ENCODE peak calls at places on chromosome 3, in eight cellular contexts. B is cardiac fibroblast, Q is brain microvascular endothelial cell, M is cardiac muscle cell, A is mesendoderm, R is body of pancreas, I is choroid plexus epithelial cell, H is stomach. T is an unnamed sample.

GRCh38 chr3:173650596-173650995 is 253.1 kb downstream of the NLGN1 start:
- DNase-seq in B (no peak), Q (no peak), M (no peak), A (no peak), R (no peak), I (no peak), H (no peak), T (no peak)

GRCh38 chr3:58202917-58203360 is 7.8 kb downstream of the DNASE1L3 start:
- DNase-seq in B (no peak), Q (no peak), M (no peak), A (no peak), R (no peak), I (no peak), H (no peak), T (no peak)

GRCh38 chr3:78580691-78581090 is 1187.1 kb downstream of the ROBO1 start:
- DNase-seq in B (no peak), Q (peak), M (no peak), A (peak), R (no peak), I (no peak), H (no peak), T (no peak)

GRCh38 chr3:76841750-76842149 is 198.1 kb upstream of the ROBO2 start:
- DNase-seq in B (no peak), Q (no peak), M (no peak), A (no peak), R (no peak), I (no peak), H (no peak), T (no peak)

GRCh38 chr3:76912966-76913365 is 126.9 kb upstream of the ROBO2 start:
- DNase-seq in B (no peak), Q (no peak), M (no peak), A (no peak), R (no peak), I (no peak), H (no peak), T (no peak)

GRCh38 chr3:38226273-38226672 is 39.3 kb upstream of the SLC22A13 start:
- DNase-seq in B (peak), Q (peak), M (no peak), A (no peak), R (no peak), I (peak), H (no peak), T (no peak)

GRCh38 chr3:120438216-120438615 is 12.6 kb downstream of the FSTL1 start:
- DNase-seq in B (peak), Q (no peak), M (no peak), A (no peak), R (no peak), I (no peak), H (no peak), T (no peak)

GRCh38 chr3:164962610-164963009 is 115.7 kb downstream of the SI start:
- DNase-seq in B (no peak), Q (no peak), M (no peak), A (no peak), R (no peak), I (no peak), H (no peak), T (no peak)

GRCh38 chr3:62125376-62125775 is 248.0 kb downstream of the FEZF2 start:
- DNase-seq in B (no peak), Q (no peak), M (no peak), A (no peak), R (no peak), I (no peak), H (no peak), T (no peak)

GRCh38 chr3:23480324-23480704 is 277.2 kb downstream of the UBE2E2 start:
- DNase-seq in B (no peak), Q (no peak), M (no peak), A (no peak), R (no peak), I (no peak), H (no peak), T (no peak)

GRCh38 chr3:170740726-170741591 is 129.0 kb downstream of the RPL22L1 start:
- DNase-seq in B (peak), Q (peak), M (peak), A (no peak), R (peak), I (peak), H (no peak), T (peak)

GRCh38 chr3:125006190-125006855 is 49.5 kb downstream of the HEG1 start:
- DNase-seq in B (no peak), Q (no peak), M (no peak), A (no peak), R (no peak), I (peak), H (no peak), T (no peak)

GRCh38 chr3:55718475-55718874 is 231.4 kb upstream of the WNT5A start:
- DNase-seq in B (peak), Q (no peak), M (peak), A (no peak), R (peak), I (peak), H (no peak), T (no peak)

GRCh38 chr3:87145553-87145952 is 81.6 kb upstream of the CHMP2B start:
- DNase-seq in B (peak), Q (no peak), M (peak), A (peak), R (no peak), I (peak), H (no peak), T (peak)

GRCh38 chr3:146594843-146595482 is 10.2 kb downstream of the PLSCR5 start:
- DNase-seq in B (peak), Q (no peak), M (peak), A (no peak), R (no peak), I (peak), H (no peak), T (no peak)

GRCh38 chr3:193451881-193452280 is 73.3 kb upstream of the ATP13A5 start:
- DNase-seq in B (no peak), Q (no peak), M (no peak), A (no peak), R (no peak), I (no peak), H (no peak), T (no peak)

GRCh38 chr3:171420667-171421066 is 39.5 kb downstream of the TNIK start:
- DNase-seq in B (peak), Q (peak), M (peak), A (no peak), R (no peak), I (peak), H (no peak), T (no peak)

GRCh38 chr3:54353547-54354339 is 231.4 kb downstream of the CACNA2D3 start:
- DNase-seq in B (no peak), Q (no peak), M (peak), A (no peak), R (no peak), I (no peak), H (no peak), T (no peak)

GRCh38 chr3:180362081-180362480 is 239.9 kb upstream of the TTC14 start:
- DNase-seq in B (no peak), Q (no peak), M (no peak), A (no peak), R (no peak), I (no peak), H (no peak), T (no peak)

GRCh38 chr3:123071146-123071545 is 4.3 kb downstream of the PDIA5 start:
- DNase-seq in B (no peak), Q (no peak), M (peak), A (peak), R (no peak), I (no peak), H (no peak), T (no peak)

GRCh38 chr3:196648856-196649255 is 9.4 kb downstream of the NRROS start:
- DNase-seq in B (peak), Q (no peak), M (no peak), A (no peak), R (no peak), I (peak), H (no peak), T (no peak)

GRCh38 chr3:49616491-49616941 is 57.6 kb upstream of the APEH start:
- DNase-seq in B (peak), Q (peak), M (peak), A (no peak), R (no peak), I (peak), H (no peak), T (no peak)

GRCh38 chr3:29335438-29335837 is 54.6 kb downstream of the RBMS3 start:
- DNase-seq in B (peak), Q (peak), M (peak), A (peak), R (peak), I (peak), H (peak), T (peak)

GRCh38 chr3:191138937-191139336 is 60.1 kb upstream of the OSTN start:
- DNase-seq in B (no peak), Q (no peak), M (no peak), A (no peak), R (no peak), I (no peak), H (no peak), T (no peak)

GRCh38 chr3:129689036-129689435 is 82.6 kb upstream of the PLXND1 start:
- DNase-seq in B (no peak), Q (no peak), M (no peak), A (no peak), R (no peak), I (no peak), H (no peak), T (no peak)

GRCh38 chr3:197068077-197068476 is 38.5 kb upstream of the MELTF start:
- DNase-seq in B (no peak), Q (no peak), M (no peak), A (no peak), R (no peak), I (no peak), H (no peak), T (no peak)

GRCh38 chr3:55066406-55067128 is 138.7 kb upstream of the LRTM1 start:
- DNase-seq in B (peak), Q (no peak), M (peak), A (peak), R (no peak), I (no peak), H (no peak), T (no peak)

GRCh38 chr3:42830437-42831320 is 21.4 kb downstream of the ACKR2 start:
- DNase-seq in B (peak), Q (no peak), M (peak), A (peak), R (no peak), I (peak), H (no peak), T (no peak)

GRCh38 chr3:58102976-58103447 is 94.8 kb downstream of the FLNB start:
- DNase-seq in B (no peak), Q (no peak), M (no peak), A (no peak), R (peak), I (no peak), H (peak), T (no peak)

GRCh38 chr3:189292667-189293478 is 121.1 kb downstream of the TPRG1 start:
- DNase-seq in B (no peak), Q (no peak), M (no peak), A (peak), R (no peak), I (peak), H (no peak), T (peak)

GRCh38 chr3:30724863-30725262 is 118.5 kb downstream of the TGFBR2 start:
- DNase-seq in B (no peak), Q (no peak), M (no peak), A (no peak), R (no peak), I (no peak), H (no peak), T (no peak)

GRCh38 chr3:153070153-153070868 is 91.7 kb upstream of the RAP2B start:
- DNase-seq in B (peak), Q (peak), M (peak), A (no peak), R (no peak), I (peak), H (no peak), T (no peak)

GRCh38 chr3:47714606-47715005 is 67.1 kb downstream of the SMARCC1 start:
- DNase-seq in B (no peak), Q (no peak), M (no peak), A (no peak), R (no peak), I (peak), H (no peak), T (no peak)

GRCh38 chr3:184788751-184789150 is 23.2 kb upstream of the VPS8 start:
- DNase-seq in B (peak), Q (no peak), M (no peak), A (no peak), R (no peak), I (no peak), H (no peak), T (no peak)

DNA sequence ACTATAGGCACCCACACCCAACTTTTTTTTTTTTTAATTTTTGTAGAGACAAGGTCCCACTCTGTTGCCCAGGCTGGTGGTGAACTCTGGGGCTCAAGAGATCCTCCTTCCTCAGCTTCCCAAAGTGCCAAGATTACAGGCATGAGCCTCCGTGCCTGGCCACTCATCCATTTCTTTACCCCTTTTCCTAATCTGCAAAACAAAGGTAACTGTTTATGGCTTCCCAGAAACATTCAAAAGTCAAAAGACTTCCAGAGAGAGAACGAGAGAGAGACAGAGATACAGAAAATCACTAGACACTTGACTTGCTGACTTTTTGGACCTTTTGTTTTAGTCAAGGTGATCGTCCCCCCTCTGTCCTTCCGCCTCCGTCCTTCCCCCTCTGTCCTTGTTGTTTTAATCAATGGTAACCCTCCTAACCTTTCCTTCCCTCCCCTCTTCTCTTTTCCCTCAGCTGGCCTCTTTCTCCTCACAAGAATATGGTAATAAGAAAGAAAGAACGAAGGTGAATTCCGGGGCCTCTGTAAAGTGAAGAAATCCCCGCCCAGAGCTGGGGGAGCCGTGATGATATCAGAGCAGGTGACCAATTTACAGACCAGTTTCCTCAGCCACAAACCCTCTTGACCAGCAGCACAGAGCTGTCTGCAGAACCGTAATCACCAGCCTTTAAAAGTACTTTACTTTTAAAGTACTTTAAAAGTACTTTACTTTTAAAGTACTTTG is 21.9 kb downstream of the KLHL6 start:
- DNase-seq in B (peak), Q (no peak), M (no peak), A (no peak), R (no peak), I (peak), H (no peak), T (peak)
- H3K4me3 ChIP-seq in B (no peak), Q (no peak), M (no peak), A (no peak), R (no peak), I (no peak), H (no peak), T (no peak)

GRCh38 chr3:183513046-183513706 is 42.3 kb downstream of the KLHL6 start:
- DNase-seq in B (no peak), Q (no peak), M (peak), A (no peak), R (peak), I (no peak), H (no peak), T (peak)
- H3K4me3 ChIP-seq in B (no peak), Q (no peak), M (no peak), A (no peak), R (no peak), I (no peak), H (no peak), T (no peak)

GRCh38 chr3:33650495-33650894 is 67.6 kb downstream of the CLASP2 start:
- DNase-seq in B (no peak), Q (no peak), M (no peak), A (no peak), R (no peak), I (no peak), H (no peak), T (no peak)

GRCh38 chr3:33644598-33644997 is 73.5 kb downstream of the CLASP2 start:
- DNase-seq in B (no peak), Q (no peak), M (no peak), A (no peak), R (no peak), I (no peak), H (no peak), T (no peak)

GRCh38 chr3:33642806-33643205 is 75.2 kb downstream of the CLASP2 start:
- DNase-seq in B (no peak), Q (no peak), M (no peak), A (no peak), R (no peak), I (no peak), H (no peak), T (no peak)

GRCh38 chr3:33648793-33649192 is 69.3 kb downstream of the CLASP2 start:
- DNase-seq in B (no peak), Q (no peak), M (no peak), A (no peak), R (no peak), I (no peak), H (no peak), T (no peak)

DNA sequence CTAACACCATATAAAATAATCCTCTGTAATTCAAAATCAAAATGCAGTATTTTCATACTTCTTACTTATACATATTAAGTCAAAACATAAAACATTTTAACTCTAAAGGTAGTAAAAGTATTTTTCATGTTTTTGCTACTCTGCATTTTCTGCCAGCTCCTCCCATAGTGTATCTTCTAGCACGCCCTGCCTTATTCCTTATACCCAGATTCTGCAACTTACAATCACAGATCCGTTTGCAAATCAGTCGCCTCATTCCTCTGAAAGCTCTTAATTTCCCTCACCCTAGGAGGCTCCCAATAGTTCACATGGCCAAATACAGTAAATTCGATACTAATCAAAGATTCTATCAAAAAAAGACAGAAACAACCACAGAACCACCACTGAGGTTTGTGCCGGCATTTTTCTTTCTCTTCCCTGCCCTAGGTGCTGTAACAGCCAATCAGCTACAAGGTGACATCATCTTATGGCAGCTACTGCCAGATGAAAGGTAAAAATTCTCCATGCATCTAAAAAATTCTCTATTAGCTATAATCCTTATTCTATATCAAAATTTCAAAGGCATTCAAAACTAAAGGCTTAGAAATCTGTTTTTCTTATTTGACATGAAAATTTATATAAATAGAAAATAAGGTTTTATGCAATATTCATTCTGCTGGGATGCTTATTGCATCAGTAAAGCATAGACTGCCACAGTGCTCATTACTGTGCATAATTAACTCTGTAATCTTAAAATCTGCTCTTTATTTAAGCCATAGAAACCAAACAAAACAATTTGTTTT is 72.8 kb downstream of the CLASP2 start:
- DNase-seq in B (peak), Q (peak), M (peak), A (peak), R (peak), I (peak), H (no peak), T (no peak)
- H3K4me3 ChIP-seq in B (peak), Q (peak), M (no peak), A (no peak), R (peak), I (peak), H (peak), T (peak)

GRCh38 chr3:141498592-141499223 is 11.9 kb downstream of the RASA2 start:
- DNase-seq in B (peak), Q (no peak), M (peak), A (no peak), R (peak), I (peak), H (peak), T (peak)

GRCh38 chr3:141499965-141500364 is 13.1 kb downstream of the RASA2 start:
- DNase-seq in B (no peak), Q (no peak), M (no peak), A (no peak), R (no peak), I (no peak), H (no peak), T (no peak)

GRCh38 chr3:141505166-141505565 is 18.3 kb downstream of the RASA2 start:
- DNase-seq in B (no peak), Q (no peak), M (no peak), A (no peak), R (no peak), I (no peak), H (no peak), T (no peak)

GRCh38 chr3:141500397-141500796 is 13.6 kb downstream of the RASA2 start:
- DNase-seq in B (no peak), Q (no peak), M (no peak), A (no peak), R (no peak), I (no peak), H (no peak), T (no peak)

GRCh38 chr3:141499304-141499703 is 12.5 kb downstream of the RASA2 start:
- DNase-seq in B (no peak), Q (no peak), M (no peak), A (no peak), R (no peak), I (no peak), H (no peak), T (no peak)
- H3K4me3 ChIP-seq in B (no peak), Q (no peak), M (no peak), A (no peak), R (no peak), I (no peak), H (no peak), T (no peak)

GRCh38 chr3:45597581-45597980 is 3.0 kb downstream of the LIMD1 start:
- DNase-seq in B (no peak), Q (no peak), M (no peak), A (no peak), R (no peak), I (no peak), H (no peak), T (no peak)

GRCh38 chr3:45601156-45601555 is 6.6 kb downstream of the LIMD1 start:
- DNase-seq in B (no peak), Q (no peak), M (no peak), A (no peak), R (no peak), I (no peak), H (no peak), T (no peak)

GRCh38 chr3:45597166-45597565 is 2.6 kb downstream of the LIMD1 start:
- DNase-seq in B (peak), Q (peak), M (peak), A (no peak), R (peak), I (peak), H (peak), T (peak)

GRCh38 chr3:45599424-45599886 is 4.9 kb downstream of the LIMD1 start:
- DNase-seq in B (no peak), Q (no peak), M (no peak), A (no peak), R (peak), I (no peak), H (peak), T (peak)

DNA sequence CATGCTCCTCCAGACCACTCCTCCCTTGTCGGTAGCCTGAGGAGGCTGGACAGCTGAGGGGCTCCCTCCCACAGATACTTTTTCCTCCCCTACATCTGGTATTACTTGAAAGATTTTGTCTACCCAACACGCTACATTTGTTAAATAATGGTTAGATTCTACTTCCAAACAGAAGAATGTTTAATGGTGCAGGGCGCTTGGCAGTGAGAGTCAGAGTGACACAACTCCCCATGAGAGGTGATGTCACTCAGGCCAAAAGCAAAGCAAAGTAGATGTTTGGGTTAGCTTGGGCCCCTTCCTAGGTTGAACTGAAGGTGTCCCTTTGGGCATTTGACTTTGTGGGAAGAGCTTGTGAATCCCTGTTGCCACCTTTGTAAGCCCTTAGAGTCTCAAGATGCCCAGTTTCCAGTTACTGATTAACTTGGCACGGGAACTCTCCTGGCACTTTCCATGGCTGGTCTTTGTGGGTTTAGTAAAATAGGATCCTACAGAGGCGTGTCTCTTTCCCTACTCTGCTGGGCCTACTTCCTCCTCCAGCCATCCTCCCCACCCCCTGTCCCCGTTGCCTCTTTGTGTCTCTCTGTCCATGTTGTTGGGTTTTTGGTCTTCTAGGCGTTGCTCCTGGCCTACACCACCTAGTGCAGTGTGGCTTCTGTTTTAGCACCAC is 5.6 kb downstream of the LIMD1 start:
- DNase-seq in B (no peak), Q (no peak), M (no peak), A (no peak), R (peak), I (no peak), H (peak), T (peak)
- H3K4me3 ChIP-seq in B (no peak), Q (no peak), M (no peak), A (no peak), R (no peak), I (no peak), H (no peak), T (no peak)

GRCh38 chr3:11288786-11289637 is 16.8 kb downstream of the ATG7 start:
- DNase-seq in B (peak), Q (peak), M (peak), A (no peak), R (no peak), I (peak), H (no peak), T (no peak)
- H3K4me3 ChIP-seq in B (no peak), Q (no peak), M (no peak), A (no peak), R (no peak), I (no peak), H (no peak), T (no peak)